ENCODE peak calls at places on chromosomes 1 and 21, in six cellular contexts. B is stimulated activated naive CD8-positive, alpha-beta T cell treated with anti-CD3 and anti-CD28 coated beads, Interleukin-15, Interleukin-2, amounts not matched to agents 100 U/mL and 50 U/mL, for 24 hours; Q is activated gamma-delta T cell; C is HAP-1; U is IMR-90; W is activated T-cell treated with anti-CD3 and anti-CD28 coated beads for 1 hour. F is an unnamed sample.

GRCh38 chr1:230827081-230827681 is 41.1 kb downstream of the C1orf198 start:
- DNase-seq in B (no peak), Q (no peak), C (no peak), U (peak), W (no peak), F (peak)

GRCh38 chr1:202942431-202942830 is 15.4 kb upstream of the KLHL12 start:
- DNase-seq in B (no peak), Q (no peak), C (no peak), U (no peak), W (no peak), F (no peak)

GRCh38 chr1:195979646-195980045 is 628.6 kb downstream of the KCNT2 start:
- DNase-seq in B (no peak), Q (no peak), C (no peak), U (no peak), W (no peak), F (no peak)

GRCh38 chr1:206672844-206673758 is 11.6 kb upstream of the MAPKAPK2 start:
- DNase-seq in B (no peak), Q (no peak), C (no peak), U (peak), W (no peak), F (no peak)

GRCh38 chr1:107899655-107900054 is 65.3 kb downstream of the VAV3 start:
- DNase-seq in B (no peak), Q (no peak), C (no peak), U (no peak), W (no peak), F (no peak)

GRCh38 chr21:41924355-41924754 is 29.5 kb downstream of the C2CD2 start:
- DNase-seq in B (no peak), Q (no peak), C (no peak), U (peak), W (no peak), F (no peak)

GRCh38 chr1:161197560-161198205 is 1.2 kb downstream of the ADAMTS4 start:
- DNase-seq in B (no peak), Q (no peak), C (no peak), U (no peak), W (no peak), F (no peak)

GRCh38 chr1:50977575-50978143 is 7.6 kb downstream of the CDKN2C start:
- DNase-seq in B (peak), Q (peak), C (peak), U (peak), W (no peak), F (no peak)

GRCh38 chr1:101101362-101101761 is 75.8 kb upstream of the DPH5 start:
- DNase-seq in B (no peak), Q (no peak), C (no peak), U (peak), W (no peak), F (no peak)

GRCh38 chr1:15797614-15798390 is 9.6 kb downstream of the UQCRHL start:
- DNase-seq in B (no peak), Q (no peak), C (no peak), U (peak), W (no peak), F (no peak)

GRCh38 chr21:33198346-33199135 is 31.2 kb upstream of the IFNAR2 start:
- DNase-seq in B (no peak), Q (no peak), C (no peak), U (peak), W (no peak), F (peak)

GRCh38 chr1:178818416-178818815 is 52.5 kb downstream of the ANGPTL1 start:
- DNase-seq in B (no peak), Q (no peak), C (no peak), U (peak), W (no peak), F (no peak)

GRCh38 chr1:145979746-145980435 is 15.4 kb downstream of the POLR3GL start:
- DNase-seq in B (no peak), Q (no peak), C (no peak), U (no peak), W (no peak), F (no peak)

GRCh38 chr1:214005716-214006115 is 17.9 kb downstream of the PROX1 start:
- DNase-seq in B (no peak), Q (no peak), C (no peak), U (no peak), W (no peak), F (no peak)

GRCh38 chr1:51276286-51276685 is 40.2 kb downstream of the RNF11 start:
- DNase-seq in B (no peak), Q (no peak), C (no peak), U (no peak), W (no peak), F (no peak)

GRCh38 chr1:212749924-212750535 is 41.5 kb downstream of the NSL1 start:
- DNase-seq in B (no peak), Q (no peak), C (peak), U (peak), W (no peak), F (no peak)

F was measured in mucosa of gallbladder.